ENCODE peak calls at places on chromosomes 5 and 9, in nine cellular contexts. One of them, this sample, is unnamed.

GRCh38 chr5:158727771-158728311 is 371.9 kb downstream of the EBF1 start:
- DNase-seq in PC-3: no peak
- DNase-seq in HCT116: no peak
- DNase-seq in MM.1S: no peak
- DNase-seq in hepatocyte: no peak
- DNase-seq in GM23338: no peak
- DNase-seq in GM23248: peak; percentile 60
- DNase-seq in OCI-LY7: no peak
- DNase-seq in SK-N-SH: no peak
- DNase-seq in this sample: no peak

GRCh38 chr9:126611592-126612328 is 2.0 kb upstream of the LMX1B start:
- DNase-seq in PC-3: peak; percentile 69
- DNase-seq in HCT116: peak; percentile 32
- DNase-seq in MM.1S: peak; percentile 54
- DNase-seq in hepatocyte: peak; percentile 89
- DNase-seq in GM23338: peak; percentile 90
- DNase-seq in GM23248: peak; percentile 79
- DNase-seq in OCI-LY7: peak; percentile 46
- DNase-seq in SK-N-SH: peak; percentile 94
- DNase-seq in this sample: peak; percentile 94

GRCh38 chr5:159786901-159787691 is 129.2 kb upstream of the ADRA1B start:
- DNase-seq in PC-3: no peak
- DNase-seq in HCT116: no peak
- DNase-seq in MM.1S: no peak
- DNase-seq in hepatocyte: peak; percentile 49
- DNase-seq in GM23338: no peak
- DNase-seq in GM23248: peak; percentile 92
- DNase-seq in OCI-LY7: no peak
- DNase-seq in SK-N-SH: peak; percentile 45
- DNase-seq in this sample: no peak

GRCh38 chr9:81814794-81815464 is 113.3 kb upstream of the SPATA31D4 start:
- DNase-seq in PC-3: peak; percentile 7
- DNase-seq in HCT116: no peak
- DNase-seq in MM.1S: peak; percentile 93
- DNase-seq in hepatocyte: no peak
- DNase-seq in GM23338: peak; percentile 48
- DNase-seq in GM23248: no peak
- DNase-seq in OCI-LY7: peak; percentile 52
- DNase-seq in SK-N-SH: no peak
- DNase-seq in this sample: peak; percentile 45

GRCh38 chr5:39570418-39571027 is 145.7 kb upstream of the DAB2 start:
- DNase-seq in PC-3: peak; percentile 80
- DNase-seq in HCT116: peak; percentile 31
- DNase-seq in MM.1S: peak; percentile 66
- DNase-seq in hepatocyte: peak; percentile 63
- DNase-seq in GM23338: peak; percentile 62
- DNase-seq in GM23248: peak; percentile 78
- DNase-seq in OCI-LY7: peak; percentile 35
- DNase-seq in SK-N-SH: peak; percentile 5
- DNase-seq in this sample: peak; percentile 47

GRCh38 chr9:79185866-79186265 is 385.9 kb upstream of the TLE4 start:
- DNase-seq in PC-3: no peak
- DNase-seq in HCT116: no peak
- DNase-seq in MM.1S: no peak
- DNase-seq in hepatocyte: no peak
- DNase-seq in GM23338: no peak
- DNase-seq in GM23248: peak; percentile 47
- DNase-seq in OCI-LY7: no peak
- DNase-seq in SK-N-SH: no peak
- DNase-seq in this sample: no peak

GRCh38 chr5:107618233-107618632 is 52.5 kb downstream of the EFNA5 start:
- DNase-seq in PC-3: no peak
- DNase-seq in HCT116: no peak
- DNase-seq in MM.1S: no peak
- DNase-seq in hepatocyte: no peak
- DNase-seq in GM23338: no peak
- DNase-seq in GM23248: no peak
- DNase-seq in OCI-LY7: no peak
- DNase-seq in SK-N-SH: no peak
- DNase-seq in this sample: no peak

GRCh38 chr5:150401076-150401375 is 11.7 kb downstream of the CD74 start:
- DNase-seq in PC-3: no peak
- DNase-seq in HCT116: no peak
- DNase-seq in MM.1S: no peak
- DNase-seq in hepatocyte: no peak
- DNase-seq in GM23338: no peak
- DNase-seq in GM23248: no peak
- DNase-seq in OCI-LY7: no peak
- DNase-seq in SK-N-SH: peak; percentile 54
- DNase-seq in this sample: no peak

GRCh38 chr9:38142201-38142600 is 73.2 kb upstream of the SHB start:
- DNase-seq in PC-3: no peak
- DNase-seq in HCT116: no peak
- DNase-seq in MM.1S: no peak
- DNase-seq in hepatocyte: peak; percentile 34
- DNase-seq in GM23338: no peak
- DNase-seq in GM23248: peak; percentile 63
- DNase-seq in OCI-LY7: no peak
- DNase-seq in SK-N-SH: no peak
- DNase-seq in this sample: no peak

GRCh38 chr5:125190232-125191051 is 444.0 kb upstream of the ZNF608 start:
- DNase-seq in PC-3: peak; percentile 49
- DNase-seq in HCT116: no peak
- DNase-seq in MM.1S: no peak
- DNase-seq in hepatocyte: peak; percentile 17
- DNase-seq in GM23338: peak; percentile 28
- DNase-seq in GM23248: no peak
- DNase-seq in OCI-LY7: no peak
- DNase-seq in SK-N-SH: peak; percentile 40
- DNase-seq in this sample: no peak

GRCh38 chr9:136080716-136081112 is 14.4 kb downstream of the NACC2 start:
- DNase-seq in PC-3: no peak
- DNase-seq in HCT116: no peak
- DNase-seq in MM.1S: no peak
- DNase-seq in hepatocyte: no peak
- DNase-seq in GM23338: no peak
- DNase-seq in GM23248: no peak
- DNase-seq in OCI-LY7: no peak
- DNase-seq in SK-N-SH: peak; percentile 27
- DNase-seq in this sample: peak; percentile 1

GRCh38 chr5:133520991-133521706 is 91.2 kb downstream of the FSTL4 start:
- DNase-seq in PC-3: no peak
- DNase-seq in HCT116: no peak
- DNase-seq in MM.1S: no peak
- DNase-seq in hepatocyte: no peak
- DNase-seq in GM23338: no peak
- DNase-seq in GM23248: no peak
- DNase-seq in OCI-LY7: no peak
- DNase-seq in SK-N-SH: no peak
- DNase-seq in this sample: no peak

GRCh38 chr9:14136047-14136446 is 177.9 kb downstream of the NFIB start:
- DNase-seq in PC-3: no peak
- DNase-seq in HCT116: no peak
- DNase-seq in MM.1S: no peak
- DNase-seq in hepatocyte: no peak
- DNase-seq in GM23338: no peak
- DNase-seq in GM23248: no peak
- DNase-seq in OCI-LY7: no peak
- DNase-seq in SK-N-SH: no peak
- DNase-seq in this sample: no peak

GRCh38 chr5:172658869-172659513 is 17.9 kb downstream of the NEURL1B start:
- DNase-seq in PC-3: no peak
- DNase-seq in HCT116: no peak
- DNase-seq in MM.1S: no peak
- DNase-seq in hepatocyte: no peak
- DNase-seq in GM23338: no peak
- DNase-seq in GM23248: no peak
- DNase-seq in OCI-LY7: no peak
- DNase-seq in SK-N-SH: peak; percentile 67
- DNase-seq in this sample: no peak

DNA sequence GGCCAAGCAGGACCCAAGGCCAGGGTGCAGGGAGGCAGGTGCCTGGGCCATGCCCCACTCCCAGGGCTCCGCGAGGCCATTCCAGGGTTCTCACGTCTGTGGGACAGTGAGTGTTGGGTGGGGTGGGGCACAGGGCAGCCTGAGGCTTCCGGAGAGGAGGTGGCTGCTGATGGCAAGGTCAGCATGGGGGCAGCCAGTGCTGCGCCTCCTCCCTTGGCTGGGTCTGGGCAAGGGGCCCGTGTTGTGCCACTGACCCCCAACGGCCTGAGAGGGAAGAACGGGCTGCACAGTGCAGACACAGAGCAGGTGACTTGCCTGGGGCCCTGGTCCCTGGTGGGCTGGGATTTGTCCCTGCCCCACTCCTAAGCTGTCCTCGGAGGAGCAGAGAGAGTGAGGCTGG is 82.1 kb downstream of the RXRA start:
- DNase-seq in PC-3: no peak
- DNase-seq in HCT116: no peak
- DNase-seq in MM.1S: no peak
- DNase-seq in hepatocyte: no peak
- DNase-seq in GM23338: no peak
- DNase-seq in GM23248: no peak
- DNase-seq in OCI-LY7: no peak
- DNase-seq in SK-N-SH: peak; percentile 79
- DNase-seq in this sample: no peak
- TF ChIP-seq EZH2phosphoT487 in PC-3: no peak
- TF ChIP-seq EZH2phosphoT487 in HCT116: no peak
- TF ChIP-seq EZH2phosphoT487 in MM.1S: no peak
- TF ChIP-seq EZH2phosphoT487 in hepatocyte: no peak
- TF ChIP-seq EZH2phosphoT487 in GM23338: no peak
- TF ChIP-seq EZH2phosphoT487 in GM23248: no peak
- TF ChIP-seq EZH2phosphoT487 in OCI-LY7: no peak
- TF ChIP-seq EZH2phosphoT487 in SK-N-SH: no peak
- TF ChIP-seq EZH2phosphoT487 in this sample: no peak

GRCh38 chr9:121371495-121371911 is 1.5 kb upstream of the STOM start:
- DNase-seq in PC-3: no peak
- DNase-seq in HCT116: no peak
- DNase-seq in MM.1S: no peak
- DNase-seq in hepatocyte: no peak
- DNase-seq in GM23338: no peak
- DNase-seq in GM23248: no peak
- DNase-seq in OCI-LY7: no peak
- DNase-seq in SK-N-SH: peak; percentile 49
- DNase-seq in this sample: no peak
- H3K4me1 ChIP-seq in PC-3: peaks cover 38% of the 10 kb centered on the region
- H3K4me1 ChIP-seq in HCT116: no peaks in the 10 kb centered on the region
- H3K4me1 ChIP-seq in MM.1S: peaks cover 5% of the 10 kb centered on the region
- H3K4me1 ChIP-seq in hepatocyte: peaks cover 47% of the 10 kb centered on the region
- H3K4me1 ChIP-seq in GM23338: peaks cover 16% of the 10 kb centered on the region
- H3K4me1 ChIP-seq in GM23248: peaks cover 29% of the 10 kb centered on the region
- H3K4me1 ChIP-seq in OCI-LY7: peaks cover 15% of the 10 kb centered on the region
- H3K4me1 ChIP-seq in SK-N-SH: peaks cover 33% of the 10 kb centered on the region
- H3K4me1 ChIP-seq in this sample: peaks cover 19% of the 10 kb centered on the region

DNA sequence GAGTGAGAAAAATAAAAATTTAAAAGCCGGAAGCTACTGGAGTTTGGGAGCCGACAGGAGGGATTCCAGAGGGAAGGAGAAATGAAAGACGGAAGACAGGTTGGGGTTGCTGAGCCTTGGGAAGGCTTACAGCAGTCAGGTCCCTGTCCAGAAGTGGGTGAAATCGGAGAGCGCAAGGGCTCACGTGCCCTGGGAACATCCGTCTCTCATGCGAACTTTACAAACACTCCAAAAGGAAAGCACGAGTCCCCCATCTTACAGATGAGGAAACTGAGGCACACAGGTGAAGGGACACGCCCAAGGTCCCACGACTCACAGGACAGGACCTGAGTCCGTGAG is 351 bp upstream of the OLFML2A start:
- DNase-seq in PC-3: no peak
- DNase-seq in HCT116: no peak
- DNase-seq in MM.1S: no peak
- DNase-seq in hepatocyte: no peak
- DNase-seq in GM23338: peak; percentile 49
- DNase-seq in GM23248: no peak
- DNase-seq in OCI-LY7: no peak
- DNase-seq in SK-N-SH: no peak
- DNase-seq in this sample: no peak
- H2AFZ ChIP-seq in PC-3: peak overlapping the region; percentile 84
- H2AFZ ChIP-seq in HCT116: peak overlapping the region; percentile 68
- H2AFZ ChIP-seq in MM.1S: no peak overlapping the region
- H2AFZ ChIP-seq in hepatocyte: no peak overlapping the region
- H2AFZ ChIP-seq in GM23338: peak overlapping the region; percentile 45
- H2AFZ ChIP-seq in GM23248: peak overlapping the region; percentile 53
- H2AFZ ChIP-seq in OCI-LY7: peak overlapping the region; percentile 54
- H2AFZ ChIP-seq in SK-N-SH: peak overlapping the region; percentile 77
- H2AFZ ChIP-seq in this sample: peak overlapping the region; percentile 90

GRCh38 chr9:33466565-33467495 is 6.9 kb downstream of the NOL6 start:
- DNase-seq in PC-3: peak; percentile 59
- DNase-seq in HCT116: no peak
- DNase-seq in MM.1S: peak; percentile 67
- DNase-seq in hepatocyte: peak; percentile 79
- DNase-seq in GM23338: peak; percentile 69
- DNase-seq in GM23248: peak; percentile 55
- DNase-seq in OCI-LY7: peak; percentile 60
- DNase-seq in SK-N-SH: peak; percentile 86
- DNase-seq in this sample: peak; percentile 75
- TF ChIP-seq EZH2phosphoT487 in PC-3: no peak
- TF ChIP-seq EZH2phosphoT487 in HCT116: no peak
- TF ChIP-seq EZH2phosphoT487 in MM.1S: no peak
- TF ChIP-seq EZH2phosphoT487 in hepatocyte: no peak
- TF ChIP-seq EZH2phosphoT487 in GM23338: no peak
- TF ChIP-seq EZH2phosphoT487 in GM23248: no peak
- TF ChIP-seq EZH2phosphoT487 in OCI-LY7: no peak
- TF ChIP-seq EZH2phosphoT487 in SK-N-SH: no peak
- TF ChIP-seq EZH2phosphoT487 in this sample: no peak

GRCh38 chr5:95934207-95934804 is 27.3 kb downstream of the ELL2 start:
- DNase-seq in PC-3: no peak
- DNase-seq in HCT116: no peak
- DNase-seq in MM.1S: no peak
- DNase-seq in hepatocyte: no peak
- DNase-seq in GM23338: no peak
- DNase-seq in GM23248: no peak
- DNase-seq in OCI-LY7: no peak
- DNase-seq in SK-N-SH: no peak
- DNase-seq in this sample: no peak
- H3K4me1 ChIP-seq in PC-3: peaks cover 5% of the 10 kb centered on the region
- H3K4me1 ChIP-seq in HCT116: peaks cover 3% of the 10 kb centered on the region
- H3K4me1 ChIP-seq in MM.1S: peaks cover 26% of the 10 kb centered on the region
- H3K4me1 ChIP-seq in hepatocyte: no peaks in the 10 kb centered on the region
- H3K4me1 ChIP-seq in GM23338: no peaks in the 10 kb centered on the region
- H3K4me1 ChIP-seq in GM23248: peaks cover 83% of the 10 kb centered on the region
- H3K4me1 ChIP-seq in OCI-LY7: no peaks in the 10 kb centered on the region
- H3K4me1 ChIP-seq in SK-N-SH: peaks cover 4% of the 10 kb centered on the region
- H3K4me1 ChIP-seq in this sample: peaks cover 18% of the 10 kb centered on the region

GRCh38 chr5:113761594-113761993 is 248.1 kb downstream of the YTHDC2 start:
- DNase-seq in PC-3: no peak
- DNase-seq in HCT116: no peak
- DNase-seq in MM.1S: no peak
- DNase-seq in hepatocyte: no peak
- DNase-seq in GM23338: no peak
- DNase-seq in GM23248: no peak
- DNase-seq in OCI-LY7: no peak
- DNase-seq in SK-N-SH: no peak
- DNase-seq in this sample: no peak
- H2AFZ ChIP-seq in PC-3: no peak overlapping the region
- H2AFZ ChIP-seq in HCT116: no peak overlapping the region
- H2AFZ ChIP-seq in MM.1S: no peak overlapping the region
- H2AFZ ChIP-seq in hepatocyte: no peak overlapping the region
- H2AFZ ChIP-seq in GM23338: no peak overlapping the region
- H2AFZ ChIP-seq in GM23248: no peak overlapping the region
- H2AFZ ChIP-seq in OCI-LY7: no peak overlapping the region
- H2AFZ ChIP-seq in SK-N-SH: no peak overlapping the region
- H2AFZ ChIP-seq in this sample: no peak overlapping the region